ENCODE peak calls at places on chromosomes 16 and 17, in four cellular contexts. Q is mammary epithelial cell; U is CD4-positive, CD25-positive, alpha-beta regulatory T cell; C is DND-41. F is an unnamed sample. For H3K4me1 and H3K36me3, the result is how much of the 10 kb centered on the place peaks cover.

GRCh38 chr16:74736531-74737157 is 36.0 kb upstream of the MLKL start:
- DNase-seq in Q (no peak), C (no peak), U (no peak), F (no peak)

GRCh38 chr17:29726721-29727252 is 104.1 kb upstream of the CORO6 start:
- DNase-seq in U (no peak), Q (no peak), C (peak), F (peak)

GRCh38 chr17:65389956-65390355 is 171.5 kb downstream of the AXIN2 start:
- DNase-seq in Q (peak), U (no peak), C (no peak), F (no peak)

GRCh38 chr17:57011482-57012015 is 33.6 kb downstream of the SCPEP1 start:
- DNase-seq in Q (no peak), C (no peak), U (no peak), F (no peak)

GRCh38 chr16:23570992-23571632 is 13.6 kb downstream of the UBFD1 start:
- DNase-seq in Q (no peak), U (no peak), C (no peak), F (no peak)

GRCh38 chr16:13316008-13316407 is 414.6 kb downstream of the SHISA9 start:
- DNase-seq in U (no peak), Q (peak), C (no peak), F (no peak)

GRCh38 chr16:84465154-84465553 is 39.3 kb downstream of the MEAK7 start:
- DNase-seq in C (no peak), Q (no peak), U (no peak), F (no peak)

GRCh38 chr17:78674595-78675315 is 97.6 kb upstream of the DNAH17 start:
- DNase-seq in Q (no peak), C (no peak), U (no peak), F (no peak)

GRCh38 chr17:6507535-6507934 is 48.8 kb downstream of the PITPNM3 start:
- DNase-seq in Q (peak), C (no peak), U (no peak), F (no peak)

GRCh38 chr17:77328823-77329740 is 188.3 kb downstream of the SEC14L1 start:
- DNase-seq in U (no peak), Q (no peak), C (no peak), F (no peak)

GRCh38 chr16:75948441-75948840 is 222.2 kb upstream of the CPHXL start:
- DNase-seq in C (no peak), U (no peak), Q (no peak), F (no peak)

GRCh38 chr16:17578921-17579876 is 108.4 kb upstream of the XYLT1 start:
- DNase-seq in C (peak), Q (peak), U (peak), F (peak)

GRCh38 chr17:17080181-17080631 is 37.9 kb downstream of the MPRIP start:
- DNase-seq in Q (no peak), C (no peak), U (no peak), F (no peak)
- H3K4me1 ChIP-seq in Q (under half), C (under half), U (under half), F (under half)

GRCh38 chr16:30723725-30724355 is 24.4 kb upstream of the PHKG2 start:
- DNase-seq in C (no peak), Q (no peak), U (no peak), F (no peak)

GRCh38 chr16:30722916-30723315 is 23.9 kb downstream of the SRCAP start:
- DNase-seq in C (no peak), U (no peak), Q (no peak), F (no peak)

GRCh38 chr16:30728321-30728720 is 19.9 kb upstream of the PHKG2 start:
- DNase-seq in Q (no peak), C (no peak), U (no peak), F (no peak)

GRCh38 chr16:30724641-30725464 is 23.4 kb upstream of the PHKG2 start:
- DNase-seq in U (no peak), Q (no peak), C (no peak), F (no peak)

GRCh38 chr16:30725465-30725792 is 22.8 kb upstream of the PHKG2 start:
- DNase-seq in C (no peak), Q (no peak), U (no peak), F (no peak)
- H3K36me3 ChIP-seq in C (half or more), Q (half or more), U (half or more), F (under half)

GRCh38 chr16:90054554-90054953 is 22.6 kb downstream of the PRDM7 start:
- DNase-seq in Q (no peak), C (no peak), U (no peak), F (no peak)

GRCh38 chr16:90061437-90061836 is 15.7 kb downstream of the PRDM7 start:
- DNase-seq in U (no peak), Q (no peak), C (no peak), F (no peak)

DNA sequence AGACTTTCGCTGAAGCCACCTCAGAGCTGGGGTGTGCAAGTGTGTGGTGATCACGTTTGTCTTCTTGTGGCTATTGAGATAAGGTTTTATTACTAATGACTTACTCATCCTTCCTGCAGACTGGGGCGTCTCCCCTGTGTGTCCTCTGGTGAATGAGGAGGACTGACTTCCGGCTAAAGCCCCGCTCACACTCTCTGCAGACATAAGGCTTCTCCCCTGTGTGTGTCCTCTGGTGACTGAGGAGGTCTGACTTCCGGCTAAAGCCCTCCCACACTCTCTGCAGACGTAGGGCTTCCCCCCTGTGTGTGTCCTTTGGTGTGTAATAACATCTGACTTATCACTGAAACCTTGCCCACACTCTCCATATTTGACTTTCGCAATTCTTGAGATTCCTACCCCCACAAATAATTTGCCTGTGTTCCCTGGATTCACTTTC is 19.4 kb downstream of the PRDM7 start:
- DNase-seq in Q (peak), C (no peak), U (no peak), F (no peak)
- H3K4me3 ChIP-seq in Q (no peak), C (no peak), U (no peak), F (no peak)

GRCh38 chr17:3917391-3917931 is 1.2 kb upstream of the P2RX1 start:
- DNase-seq in Q (no peak), C (no peak), U (no peak), F (no peak)
- H3K4me1 ChIP-seq in Q (under half), C (under half), U (under half), F (under half)

GRCh38 chr17:47180337-47180736 is 8.8 kb downstream of the CDC27 start:
- DNase-seq in Q (no peak), C (no peak), U (no peak), F (no peak)

GRCh38 chr17:47176438-47176837 is 12.7 kb downstream of the CDC27 start:
- DNase-seq in Q (no peak), C (no peak), U (no peak), F (no peak)

GRCh38 chr17:47172698-47173565 is 16.2 kb downstream of the CDC27 start:
- DNase-seq in Q (no peak), C (no peak), U (no peak), F (no peak)

GRCh38 chr17:47179141-47179540 is 10.0 kb downstream of the CDC27 start:
- DNase-seq in Q (no peak), U (no peak), C (no peak), F (no peak)

GRCh38 chr17:47177261-47177660 is 11.8 kb downstream of the CDC27 start:
- DNase-seq in Q (no peak), U (no peak), C (no peak), F (no peak)
- H3K36me3 ChIP-seq in Q (under half), U (under half), C (half or more), F (under half)

DNA sequence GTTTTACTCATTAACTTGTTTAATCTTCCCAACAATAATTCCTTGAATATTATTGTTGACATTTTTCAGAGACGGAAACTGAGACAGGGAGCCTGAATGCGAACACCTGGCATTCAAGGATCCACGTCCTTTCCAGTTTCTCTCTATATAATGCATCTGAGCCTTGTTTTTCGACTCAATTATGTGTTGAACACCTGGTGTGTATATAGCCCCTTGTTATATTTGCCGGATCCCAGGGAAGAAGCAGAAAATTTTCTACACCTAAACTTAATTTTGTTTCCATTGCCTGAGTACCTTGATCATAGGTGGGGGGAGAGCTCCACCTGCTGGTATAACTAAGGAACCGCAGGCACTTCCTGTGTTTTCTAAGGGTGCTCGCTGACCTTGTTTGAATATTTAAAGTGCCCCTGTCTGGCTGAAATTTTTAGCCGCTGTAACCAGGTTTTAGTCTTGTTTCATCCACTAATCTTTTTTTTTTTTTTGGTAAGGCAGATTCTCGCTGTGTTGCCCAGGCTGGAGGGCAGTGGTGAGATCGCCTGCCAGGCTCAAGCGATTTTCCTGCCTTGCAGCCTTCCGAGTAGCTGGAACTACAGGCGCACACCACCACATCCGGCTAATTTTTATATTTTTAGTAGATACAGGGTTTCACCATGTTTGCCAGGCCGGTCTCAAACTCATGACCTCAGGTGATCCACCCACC is 6.6 kb upstream of the NUBP1 start:
- DNase-seq in Q (peak), C (peak), U (peak), F (peak)
- H3K4me3 ChIP-seq in Q (no peak), C (no peak), U (peak), F (peak)

DNA sequence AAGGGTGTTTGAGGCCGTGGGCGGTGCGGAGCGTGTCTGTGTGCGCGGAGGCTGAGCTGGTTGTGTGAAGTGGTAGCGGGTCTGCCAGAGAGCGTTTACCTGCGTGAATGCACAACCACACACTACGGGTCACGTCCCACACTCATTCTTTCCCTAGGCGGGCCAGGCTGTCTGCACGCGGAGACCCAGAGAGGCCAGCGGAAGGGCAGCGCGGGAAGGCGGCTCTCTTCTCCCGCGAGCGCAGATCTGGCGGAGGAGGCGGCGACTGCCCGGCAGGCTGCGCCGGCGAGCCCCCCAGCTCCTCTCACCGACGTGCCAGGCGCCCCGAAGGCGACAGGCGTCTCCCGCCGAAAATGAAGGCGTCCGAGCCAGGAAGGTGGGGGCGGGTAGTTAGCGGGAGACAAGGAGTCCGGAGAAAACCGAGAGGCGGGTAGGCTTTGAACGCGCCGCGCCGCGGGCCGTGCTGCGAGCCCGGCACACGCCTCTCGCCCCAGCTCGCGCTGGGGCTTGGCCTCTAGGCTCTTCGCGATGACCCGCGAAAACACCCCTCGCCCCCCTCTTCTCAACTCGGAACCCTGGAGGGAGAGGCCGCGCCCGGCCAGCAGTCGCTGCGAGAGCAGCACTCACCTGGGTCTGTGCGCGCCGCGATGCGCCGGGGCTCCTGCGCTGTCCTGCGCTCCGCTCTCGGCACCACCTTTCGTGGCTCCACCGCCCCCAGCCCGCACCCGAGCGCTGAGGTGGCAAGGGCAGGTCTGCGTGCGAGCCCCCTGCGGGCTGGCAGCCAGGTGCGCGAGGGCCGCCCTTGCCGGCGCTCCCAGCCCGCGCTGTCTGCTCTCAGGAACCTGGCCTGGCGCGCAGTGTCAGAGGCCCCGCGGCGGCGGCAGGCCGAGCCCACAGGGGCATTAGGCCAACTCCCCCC is 2.0 kb upstream of the FOXF1 start:
- DNase-seq in Q (peak), C (no peak), U (no peak), F (no peak)
- H3K4me1 ChIP-seq in Q (under half), C (under half), U (under half), F (under half)

DNA sequence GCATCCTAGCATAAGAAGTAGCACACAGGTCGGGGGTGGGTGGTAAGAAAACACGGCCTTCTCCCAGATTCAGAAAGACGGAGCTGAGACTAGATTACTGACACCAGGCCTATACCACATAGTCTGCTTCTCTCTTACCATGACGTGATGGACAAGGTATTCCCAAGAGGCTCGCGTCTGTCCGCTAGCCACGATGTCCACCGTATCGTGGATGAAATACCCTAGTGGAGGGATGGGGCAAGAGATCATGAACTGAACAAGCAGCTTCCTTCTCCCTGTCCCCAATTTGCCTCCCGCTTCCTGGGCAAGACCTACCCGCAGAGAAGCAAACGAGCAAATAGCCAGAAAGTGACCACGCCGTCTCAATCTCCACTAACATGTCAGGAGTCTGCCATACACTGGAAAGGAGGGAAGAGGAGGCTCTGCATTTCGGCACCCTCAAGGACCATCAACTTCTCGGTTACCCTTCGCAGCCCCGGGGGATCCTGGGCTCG is 820 bp downstream of the TLCD1 start:
- DNase-seq in U (no peak), Q (no peak), C (peak), F (no peak)
- H3K36me3 ChIP-seq in U (under half), Q (under half), C (half or more), F (under half)

GRCh38 chr16:630815-631405 is at the start of gene WFIKKN1:
- DNase-seq in Q (no peak), C (no peak), U (no peak), F (no peak)
- H3K4me3 ChIP-seq in Q (no peak), C (no peak), U (no peak), F (no peak)

F was measured in naive thymus-derived CD4-positive, alpha-beta T cell.